ENCODE peak calls at places on chromosome 5, in five cellular contexts. P is germinal center; R is nucleus accumbens; F is HuH-7; W is stimulated activated CD4-positive, alpha-beta T cell treated with anti-CD3 and anti-CD28 coated beads, Interleukin-1b, Interleukin-23, amount 100 ng/mL, for 4 hours. Q is an unnamed sample.

GRCh38 chr5:147901555-147901954 is 4.8 kb downstream of the C5orf46 start:
- DNase-seq in R (no peak), W (no peak), P (no peak), F (no peak), Q (no peak)

GRCh38 chr5:122849746-122850145 is 4.3 kb downstream of the SNX24 start:
- DNase-seq in P (no peak), F (no peak), R (no peak), W (no peak), Q (no peak)

GRCh38 chr5:34474573-34475021 is 181.5 kb upstream of the RAI14 start:
- DNase-seq in R (peak), F (peak), P (peak), W (no peak), Q (peak)

GRCh38 chr5:91433861-91434260 is 50.7 kb upstream of the ARRDC3 start:
- DNase-seq in F (no peak), W (no peak), R (no peak), P (no peak), Q (no peak)

GRCh38 chr5:31993182-31993961 is 180.7 kb downstream of the GOLPH3 start:
- DNase-seq in F (no peak), R (no peak), W (no peak), P (no peak), Q (no peak)

GRCh38 chr5:68891718-68892117 is 202.1 kb upstream of the SLC30A5 start:
- DNase-seq in F (no peak), W (no peak), P (no peak), R (no peak), Q (no peak)

GRCh38 chr5:174140452-174140851 is 94.9 kb downstream of the NSG2 start:
- DNase-seq in W (no peak), R (no peak), P (no peak), F (no peak), Q (no peak)

GRCh38 chr5:32331927-32332274 is 19.2 kb upstream of the MTMR12 start:
- DNase-seq in W (no peak), F (no peak), P (no peak), R (no peak), Q (no peak)

GRCh38 chr5:77773734-77774280 is 2.3 kb downstream of the TBCA start:
- DNase-seq in P (no peak), W (no peak), R (no peak), F (no peak), Q (no peak)

GRCh38 chr5:81779125-81779934 is 28.4 kb upstream of the SSBP2 start:
- DNase-seq in R (no peak), W (peak), F (no peak), P (peak), Q (peak)

GRCh38 chr5:113807384-113808053 is 294.0 kb downstream of the YTHDC2 start:
- DNase-seq in P (no peak), W (no peak), R (no peak), F (no peak), Q (peak)

GRCh38 chr5:85170183-85170582 is 785.5 kb upstream of the EDIL3 start:
- DNase-seq in W (no peak), R (no peak), F (no peak), P (no peak), Q (no peak)

GRCh38 chr5:15796096-15796495 is 296.1 kb downstream of the FBXL7 start:
- DNase-seq in W (no peak), F (no peak), P (no peak), R (no peak), Q (no peak)

GRCh38 chr5:44388504-44389409 is 463 bp downstream of the FGF10 start:
- DNase-seq in P (no peak), W (no peak), F (no peak), R (no peak), Q (no peak)

GRCh38 chr5:1737790-1738405 is 61.7 kb downstream of the MRPL36 start:
- DNase-seq in W (peak), R (no peak), P (peak), F (peak), Q (no peak)

GRCh38 chr5:58496488-58496887 is 5.3 kb downstream of the GAPT start:
- DNase-seq in R (no peak), P (no peak), W (no peak), F (no peak), Q (no peak)

GRCh38 chr5:37835400-37835973 is 4.4 kb downstream of the GDNF start:
- DNase-seq in R (no peak), P (no peak), W (no peak), F (no peak), Q (no peak)

GRCh38 chr5:43165323-43165722 is 26.7 kb upstream of the NIM1K start:
- DNase-seq in F (no peak), W (no peak), R (no peak), P (no peak), Q (no peak)

GRCh38 chr5:32713396-32714381 is 2.6 kb downstream of the NPR3 start:
- DNase-seq in W (no peak), R (no peak), P (no peak), F (no peak), Q (no peak)